ENCODE peak calls at places on chromosomes 13 and 19, in six cellular contexts. I is NAMALWA; Q is islet precursor cell; L is CD8-positive, alpha-beta memory T cell; K is substantia nigra; Y is body of pancreas. E is an unnamed sample.

GRCh38 chr13:39954476-39954875 is 299.0 kb downstream of the COG6 start:
- DNase-seq in K (no peak), L (no peak), I (no peak), Q (no peak), Y (no peak), E (no peak)

GRCh38 chr19:296476-297225 is 5.4 kb upstream of the PLPP2 start:
- DNase-seq in K (no peak), I (no peak), L (no peak), Q (no peak), Y (no peak), E (no peak)

GRCh38 chr13:106523566-106523965 is 11.9 kb downstream of the EFNB2 start:
- DNase-seq in L (no peak), Y (no peak), K (no peak), I (no peak), Q (no peak), E (no peak)

GRCh38 chr13:20400774-20401173 is 124.9 kb downstream of the CRYL1 start:
- DNase-seq in I (no peak), L (no peak), Y (no peak), K (no peak), Q (no peak), E (no peak)

GRCh38 chr13:114249062-114249461 is 14.4 kb downstream of the CDC16 start:
- DNase-seq in Y (no peak), I (no peak), L (no peak), K (no peak), Q (no peak), E (no peak)

GRCh38 chr19:6590458-6591319 is at the start of gene CD70:
- DNase-seq in I (peak), L (peak), Q (peak), Y (no peak), K (no peak), E (no peak)

GRCh38 chr19:19659646-19660245 is 3.7 kb downstream of the ATP13A1 start:
- DNase-seq in L (peak), I (no peak), K (no peak), Y (no peak), Q (peak), E (no peak)

GRCh38 chr13:95250961-95251360 is 50.3 kb downstream of the ABCC4 start:
- DNase-seq in Q (no peak), I (no peak), L (no peak), Y (no peak), K (no peak), E (no peak)

GRCh38 chr19:10390652-10391286 is 10.4 kb upstream of the TYK2 start:
- DNase-seq in Y (peak), I (peak), Q (peak), K (peak), L (peak), E (peak)

GRCh38 chr13:83498486-83499190 is 383.6 kb downstream of the SLITRK1 start:
- DNase-seq in Y (no peak), K (no peak), L (no peak), Q (no peak), I (no peak), E (no peak)

GRCh38 chr19:14054721-14055120 is 7.2 kb downstream of the PALM3 start:
- DNase-seq in Y (no peak), I (no peak), K (no peak), Q (no peak), L (no peak), E (no peak)

GRCh38 chr19:19549804-19550453 is 11.9 kb downstream of the CILP2 start:
- DNase-seq in I (no peak), Y (no peak), K (no peak), Q (no peak), L (no peak), E (no peak)

GRCh38 chr19:16834747-16835146 is 5.5 kb downstream of the SIN3B start:
- DNase-seq in I (no peak), L (no peak), Y (no peak), Q (no peak), K (no peak), E (no peak)

GRCh38 chr13:72998012-72998411 is 60.8 kb upstream of the KLF5 start:
- DNase-seq in L (no peak), K (no peak), I (no peak), Y (no peak), Q (no peak), E (no peak)

GRCh38 chr13:109776575-109776974 is 9.8 kb downstream of the IRS2 start:
- DNase-seq in Q (no peak), I (no peak), L (no peak), K (no peak), Y (no peak), E (no peak)

GRCh38 chr13:48400820-48401219 is 12.1 kb downstream of the LPAR6 start:
- DNase-seq in Y (no peak), L (no peak), Q (no peak), K (no peak), I (no peak), E (no peak)

GRCh38 chr19:40982594-40983101 is 8.4 kb upstream of the CYP2B6 start:
- DNase-seq in K (no peak), Y (no peak), I (no peak), L (no peak), Q (no peak), E (no peak)

GRCh38 chr13:58574791-58575190 is 943.2 kb downstream of the PCDH17 start:
- DNase-seq in L (no peak), Q (no peak), K (no peak), I (no peak), Y (no peak), E (no peak)

GRCh38 chr13:108215428-108215827 is at the start of gene LIG4:
- DNase-seq in Y (peak), L (peak), K (peak), Q (peak), I (peak), E (peak)

GRCh38 chr13:78709028-78709427 is 50.1 kb upstream of the OBI1 start:
- DNase-seq in Y (no peak), Q (no peak), L (no peak), K (no peak), I (no peak), E (no peak)

GRCh38 chr13:42574011-42574410 is at the start of gene TNFSF11:
- DNase-seq in Y (no peak), K (no peak), Q (peak), L (no peak), I (no peak), E (no peak)

GRCh38 chr19:15934332-15935078 is at the start of gene CYP4F11:
- DNase-seq in Y (peak), K (peak), I (peak), L (no peak), Q (no peak), E (no peak)

GRCh38 chr13:99471231-99472202 is 29.8 kb upstream of the TM9SF2 start:
- DNase-seq in I (no peak), L (no peak), Y (no peak), Q (no peak), K (no peak), E (no peak)

GRCh38 chr13:112859817-112860190 is 109.2 kb upstream of the MCF2L start:
- DNase-seq in L (no peak), Y (no peak), I (peak), K (no peak), Q (no peak), E (peak)

GRCh38 chr13:96749825-96750224 is 244.5 kb downstream of the OXGR1 start:
- DNase-seq in Y (no peak), I (no peak), K (no peak), L (no peak), Q (no peak), E (no peak)

GRCh38 chr13:32905063-32905863 is 111.0 kb upstream of the KL start:
- DNase-seq in K (no peak), Y (no peak), Q (no peak), I (peak), L (no peak), E (no peak)

GRCh38 chr19:55206664-55207500 is 2.4 kb downstream of the PTPRH start:
- DNase-seq in I (no peak), Q (peak), L (no peak), Y (peak), K (peak), E (peak)

GRCh38 chr13:26011996-26012688 is 39.7 kb downstream of the SHISA2 start:
- DNase-seq in Q (peak), I (no peak), Y (no peak), K (no peak), L (peak), E (no peak)

GRCh38 chr19:612941-613340 is 20.4 kb downstream of the POLRMT start:
- DNase-seq in K (no peak), I (no peak), L (no peak), Q (no peak), Y (no peak), E (no peak)

GRCh38 chr13:63614874-63615612 is 2199.4 kb upstream of the PCDH20 start:
- DNase-seq in L (no peak), K (no peak), Y (no peak), Q (no peak), I (no peak), E (no peak)

GRCh38 chr13:46665243-46665629 is 112.3 kb downstream of the LRCH1 start:
- DNase-seq in Q (no peak), Y (no peak), L (no peak), I (no peak), K (no peak), E (no peak)